ENCODE peak calls at places on chromosomes 12 and 14, in seven cellular contexts. S is neural progenitor cell, G is K562, N is fibroblast of lung, O is hepatocyte, I is keratinocyte, A is HCT116. K is an unnamed sample.

GRCh38 chr12:107818984-107819383 is 44.5 kb downstream of the ASCL4 start:
- DNase-seq in N (peak), I (no peak), G (no peak), O (peak), A (no peak), S (peak), K (no peak)

GRCh38 chr12:93229494-93230310 is 148.0 kb upstream of the NUDT4 start:
- DNase-seq in A (peak), G (peak), I (peak), O (peak), S (no peak), N (peak), K (no peak)

GRCh38 chr14:80959448-80960006 is 4.1 kb downstream of the TSHR start:
- DNase-seq in S (no peak), N (no peak), A (no peak), I (no peak), O (no peak), G (no peak), K (no peak)

GRCh38 chr12:13563743-13564125 is 367.2 kb downstream of the EMP1 start:
- DNase-seq in G (no peak), O (no peak), N (no peak), S (no peak), A (no peak), I (no peak), K (no peak)

GRCh38 chr14:105487449-105487985 is 831 bp downstream of the CRIP1 start:
- DNase-seq in S (peak), A (no peak), I (no peak), O (no peak), G (no peak), N (no peak), K (no peak)

GRCh38 chr14:56794557-56795283 is 15.6 kb downstream of the OTX2 start:
- DNase-seq in I (no peak), A (no peak), N (no peak), S (peak), G (no peak), O (peak), K (peak)

GRCh38 chr12:1966561-1967211 is 37.6 kb downstream of the DCP1B start:
- DNase-seq in I (no peak), S (no peak), O (no peak), G (no peak), N (no peak), A (no peak), K (no peak)

GRCh38 chr12:58847876-58848600 is 72.3 kb downstream of the LRIG3 start:
- DNase-seq in N (peak), A (no peak), O (no peak), G (no peak), S (no peak), I (peak), K (no peak)

GRCh38 chr12:121632069-121632970 is 6.0 kb downstream of the ORAI1 start:
- DNase-seq in A (no peak), N (no peak), O (no peak), I (no peak), G (peak), S (no peak), K (no peak)

GRCh38 chr12:95574799-95575452 is 23.6 kb upstream of the USP44 start:
- DNase-seq in N (peak), O (peak), G (peak), A (peak), I (no peak), S (peak), K (peak)

GRCh38 chr12:109759595-109759994 is 46.0 kb downstream of the FAM222A start:
- DNase-seq in O (no peak), S (no peak), G (no peak), A (no peak), N (no peak), I (no peak), K (no peak)

GRCh38 chr12:93571360-93571853 is 1.1 kb upstream of the SOCS2 start:
- DNase-seq in I (no peak), N (peak), G (peak), O (peak), A (peak), S (peak), K (peak)

GRCh38 chr12:12488823-12489528 is 73.7 kb downstream of the DUSP16 start:
- DNase-seq in A (no peak), I (no peak), S (no peak), G (no peak), N (no peak), O (peak), K (no peak)

GRCh38 chr14:101025131-101025530 is 121.6 kb upstream of the RTL1 start:
- DNase-seq in S (no peak), A (no peak), N (no peak), O (no peak), I (no peak), G (no peak), K (no peak)

GRCh38 chr12:62730649-62731377 is 204.1 kb downstream of the PPM1H start:
- DNase-seq in G (no peak), O (no peak), N (peak), I (no peak), A (no peak), S (no peak), K (no peak)

GRCh38 chr14:103522028-103522581 is 525 bp downstream of the CKB start:
- DNase-seq in I (no peak), S (peak), N (no peak), O (no peak), G (peak), A (no peak), K (peak)

GRCh38 chr14:103521438-103521961 is 1.1 kb downstream of the CKB start:
- DNase-seq in O (no peak), S (peak), G (peak), A (no peak), I (no peak), N (no peak), K (no peak)

GRCh38 chr14:103520269-103520656 is 2.4 kb downstream of the CKB start:
- DNase-seq in G (no peak), I (no peak), N (no peak), A (no peak), S (no peak), O (peak), K (no peak)

GRCh38 chr14:103519837-103520212 is 2.8 kb downstream of the CKB start:
- DNase-seq in O (peak), A (no peak), S (no peak), I (no peak), N (no peak), G (no peak), K (no peak)

GRCh38 chr14:103520657-103521437 is 1.8 kb downstream of the CKB start:
- DNase-seq in A (peak), G (peak), N (peak), S (peak), I (no peak), O (peak), K (peak)
- TF ChIP-seq EZH2 in A (no peak), G (no peak), N (no peak), S (no peak), I (peak), O (no peak), K (no peak)

GRCh38 chr12:55092579-55092978 is 33.6 kb upstream of the OR9K2 start:
- DNase-seq in O (no peak), S (no peak), G (no peak), I (no peak), N (no peak), A (no peak), K (no peak)
- TF ChIP-seq CTCF in O (no peak), S (no peak), G (no peak), I (no peak), N (no peak), A (peak), K (peak)

DNA sequence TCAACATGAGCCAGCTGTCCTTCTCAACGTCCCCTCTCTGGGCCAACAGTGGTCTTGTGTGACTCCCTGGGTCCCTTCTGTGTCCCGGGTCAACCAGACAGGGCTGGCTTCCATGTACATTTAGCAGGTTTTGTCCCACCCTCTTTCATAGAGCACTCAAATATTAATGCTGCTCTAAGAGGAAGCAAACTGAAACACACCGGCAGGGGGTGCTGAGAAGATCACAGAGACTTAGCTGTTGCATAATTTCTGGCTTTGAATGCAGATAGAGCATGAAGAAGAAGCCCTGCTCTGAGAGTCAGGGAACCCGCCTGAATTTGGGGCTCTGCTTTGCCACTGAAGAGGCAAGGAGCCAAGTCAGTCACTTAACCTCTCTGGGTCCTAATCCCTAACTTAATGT is 138.7 kb downstream of the ESRRB start:
- DNase-seq in S (no peak), N (peak), I (peak), O (no peak), A (peak), G (peak), K (no peak)
- TF ChIP-seq EZH2 in S (no peak), N (no peak), I (no peak), O (no peak), A (no peak), G (no peak), K (no peak)

GRCh38 chr12:19130224-19131019 is 889 bp downstream of the PLEKHA5 start:
- DNase-seq in G (peak), O (peak), N (peak), S (peak), I (no peak), A (no peak), K (peak)
- TF ChIP-seq CTCF in G (no peak), O (no peak), N (no peak), S (peak), I (no peak), A (no peak), K (no peak)

DNA sequence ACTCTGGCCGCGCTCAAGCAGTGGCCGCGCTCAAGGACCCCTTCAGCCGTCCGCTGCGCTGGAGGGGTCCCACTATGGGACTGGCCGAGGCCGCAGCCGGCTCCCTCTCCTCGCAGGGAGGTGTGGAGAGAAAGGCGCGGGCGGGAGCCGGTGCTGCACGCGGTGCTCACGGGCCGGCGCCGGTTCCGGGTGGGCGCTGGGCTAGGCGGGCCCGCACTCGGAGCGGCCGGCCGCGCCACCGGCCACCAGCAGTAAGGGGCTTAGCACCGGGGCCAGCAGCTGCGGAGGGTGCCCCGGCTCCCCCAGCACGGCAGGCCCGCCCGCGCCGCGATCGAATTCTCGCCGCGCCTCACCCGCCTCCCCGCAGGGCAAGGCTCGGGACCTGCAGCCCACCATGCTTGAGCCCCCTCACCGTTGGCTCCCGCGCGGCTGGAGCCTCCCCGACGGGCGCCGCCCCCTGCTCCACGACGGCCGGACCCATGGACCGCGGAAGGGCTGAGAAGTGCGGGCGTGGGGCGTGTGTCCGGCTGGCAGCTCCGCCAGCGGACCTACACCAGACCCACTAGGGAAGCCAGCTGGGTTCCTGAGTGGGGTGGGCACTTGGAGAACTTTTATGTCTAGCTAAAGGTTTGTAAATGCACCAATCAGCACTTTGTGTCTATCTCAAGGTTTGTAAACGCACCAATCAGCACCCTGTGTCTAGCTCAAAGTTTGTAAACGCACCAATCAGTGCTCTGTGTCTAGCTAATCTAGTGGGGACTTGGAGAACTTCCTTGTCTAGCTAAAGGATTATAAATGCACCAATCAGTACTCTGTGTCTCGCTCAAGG is 49.5 kb downstream of the KLHL28 start:
- DNase-seq in N (no peak), I (no peak), G (no peak), A (no peak), S (no peak), O (no peak), K (peak)
- TF ChIP-seq EZH2 in N (no peak), I (no peak), G (no peak), A (no peak), S (no peak), O (no peak), K (no peak)

GRCh38 chr14:22147716-22148115 is 441.3 kb downstream of the DAD1 start:
- DNase-seq in I (no peak), O (no peak), A (no peak), N (no peak), G (peak), S (no peak), K (peak)
- TF ChIP-seq CTCF in I (peak), O (no peak), A (no peak), N (no peak), G (no peak), S (no peak), K (peak)

DNA sequence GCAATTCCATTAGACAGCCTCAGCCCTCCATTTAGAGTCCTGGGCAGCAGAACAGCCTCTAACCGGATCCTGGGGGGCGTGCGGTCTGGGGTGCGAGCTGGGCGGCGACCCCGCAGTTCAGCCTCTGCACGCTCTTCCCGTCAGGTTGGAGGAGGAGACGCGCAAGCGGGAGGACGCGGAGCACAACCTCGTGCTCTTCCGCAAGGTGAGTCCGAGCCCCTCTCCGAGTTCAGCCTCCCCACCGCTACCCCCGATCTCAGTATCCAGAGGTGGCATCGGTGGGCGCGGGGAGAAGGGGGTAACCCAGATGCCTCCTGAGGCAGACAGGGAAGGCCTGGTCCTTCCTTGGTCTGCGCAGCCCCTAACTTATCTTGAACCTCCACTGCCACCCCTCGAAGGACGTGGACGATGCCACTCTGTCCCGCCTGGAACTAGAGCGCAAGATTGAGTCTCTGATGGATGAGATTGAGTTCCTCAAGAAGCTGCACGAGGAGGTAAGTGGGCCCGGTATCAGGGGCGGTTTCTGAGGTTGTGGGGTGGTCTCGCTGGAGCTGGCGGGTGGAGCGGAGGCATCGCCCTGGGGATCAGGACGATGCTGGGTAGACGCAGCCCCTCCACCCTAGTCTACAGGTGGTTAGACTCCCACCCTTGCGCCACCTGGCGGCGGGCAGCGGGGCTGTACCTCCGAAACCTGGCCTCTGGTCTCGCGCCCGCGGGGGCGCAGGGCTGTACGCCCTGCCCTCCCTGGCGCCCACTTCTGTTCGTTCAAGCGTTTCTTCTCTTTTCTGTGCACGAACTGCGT is 1.3 kb downstream of the PRPH start:
- DNase-seq in G (peak), I (no peak), N (no peak), S (peak), A (no peak), O (peak), K (peak)
- TF ChIP-seq EZH2 in G (no peak), I (no peak), N (no peak), S (no peak), A (no peak), O (no peak), K (peak)

DNA sequence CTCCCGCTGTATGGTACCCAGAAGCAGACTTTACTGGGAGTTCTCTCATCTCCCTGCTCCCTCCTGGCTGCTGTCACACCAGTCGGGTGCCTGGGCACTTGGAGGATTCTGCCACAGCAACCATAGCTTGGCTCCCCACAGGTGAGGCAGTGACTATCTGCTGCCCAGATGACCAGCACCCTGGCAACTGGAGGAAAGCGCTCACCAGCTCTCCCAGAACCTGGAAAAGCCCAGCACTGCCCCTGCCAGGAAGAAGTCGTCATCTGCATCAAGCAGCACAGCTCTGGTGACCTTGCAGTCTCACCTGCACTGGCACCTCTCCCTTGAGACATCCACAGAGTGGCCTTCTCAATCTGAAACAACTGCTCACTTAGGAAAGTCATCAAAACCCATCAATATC is 31.9 kb upstream of the TC2N start:
- DNase-seq in S (no peak), A (no peak), I (no peak), G (no peak), O (no peak), N (no peak), K (no peak)
- TF ChIP-seq CTCF in S (no peak), A (peak), I (no peak), G (peak), O (no peak), N (no peak), K (no peak)

K was measured in GM23338.